ENCODE peak calls at places on chromosomes 7 and 10, in ten cellular contexts. M, V, B, F, S, C, J, H, N and A are unnamed samples.

GRCh38 chr10:113135025-113135424 is 185.0 kb downstream of the TCF7L2 start:
- DNase-seq in M (no peak), V (no peak), B (no peak), F (no peak), S (no peak), C (no peak), J (no peak), H (no peak), N (no peak), A (no peak)

GRCh38 chr10:80461208-80462183 is 7.4 kb downstream of the TSPAN14 start:
- DNase-seq in M (no peak), V (no peak), B (no peak), F (no peak), S (no peak), C (no peak), J (no peak), H (no peak), N (no peak), A (no peak)

GRCh38 chr10:18229839-18230238 is 89.6 kb downstream of the CACNB2 start:
- DNase-seq in M (no peak), V (peak), B (no peak), F (peak), S (no peak), C (no peak), J (no peak), H (no peak), N (no peak), A (peak)

GRCh38 chr10:88499569-88500470 is 83.3 kb downstream of the RNLS start:
- DNase-seq in M (no peak), V (peak), B (peak), F (no peak), S (no peak), C (no peak), J (no peak), H (no peak), N (no peak), A (peak)

GRCh38 chr7:124655990-124656389 is 109.6 kb downstream of the GPR37 start:
- DNase-seq in M (no peak), V (no peak), B (no peak), F (no peak), S (no peak), C (no peak), J (no peak), H (no peak), N (no peak), A (no peak)

GRCh38 chr10:48444266-48444665 is 137.8 kb downstream of the MAPK8 start:
- DNase-seq in M (peak), V (peak), B (no peak), F (peak), S (no peak), C (no peak), J (peak), H (no peak), N (peak), A (peak)

GRCh38 chr7:121019018-121019417 is 30.5 kb downstream of the CPED1 start:
- DNase-seq in M (no peak), V (peak), B (no peak), F (peak), S (no peak), C (no peak), J (no peak), H (no peak), N (no peak), A (no peak)

GRCh38 chr7:70739646-70740045 is 392.3 kb upstream of the GALNT17 start:
- DNase-seq in M (no peak), V (no peak), B (no peak), F (no peak), S (no peak), C (no peak), J (no peak), H (no peak), N (no peak), A (no peak)

GRCh38 chr7:985915-986741 is 3.1 kb downstream of the CYP2W1 start:
- DNase-seq in M (no peak), V (peak), B (no peak), F (peak), S (no peak), C (peak), J (no peak), H (no peak), N (no peak), A (no peak)

GRCh38 chr7:815284-816216 is 16.7 kb upstream of the SUN1 start:
- DNase-seq in M (no peak), V (peak), B (no peak), F (no peak), S (no peak), C (peak), J (peak), H (no peak), N (peak), A (peak)

GRCh38 chr10:14571866-14572507 is 202.7 kb downstream of the FAM107B start:
- DNase-seq in M (no peak), V (peak), B (peak), F (peak), S (peak), C (peak), J (peak), H (peak), N (no peak), A (peak)

GRCh38 chr10:132468651-132469050 is 68.9 kb upstream of the INPP5A start:
- DNase-seq in M (no peak), V (no peak), B (peak), F (no peak), S (no peak), C (no peak), J (no peak), H (no peak), N (no peak), A (no peak)

GRCh38 chr10:86775056-86775858 is 18.8 kb downstream of the BMPR1A start:
- DNase-seq in M (no peak), V (peak), B (no peak), F (peak), S (no peak), C (no peak), J (peak), H (no peak), N (no peak), A (no peak)

GRCh38 chr7:121187676-121188075 is 141.1 kb upstream of the WNT16 start:
- DNase-seq in M (no peak), V (no peak), B (no peak), F (no peak), S (no peak), C (no peak), J (peak), H (no peak), N (no peak), A (no peak)

GRCh38 chr10:71463111-71463510 is 66.4 kb downstream of the CDH23 start:
- DNase-seq in M (no peak), V (no peak), B (no peak), F (no peak), S (no peak), C (no peak), J (no peak), H (no peak), N (no peak), A (no peak)

GRCh38 chr10:96292971-96293909 is 11.0 kb upstream of the DNTT start:
- DNase-seq in M (no peak), V (peak), B (no peak), F (peak), S (no peak), C (peak), J (peak), H (no peak), N (peak), A (peak)

GRCh38 chr7:92749327-92749730 is 87.0 kb downstream of the CDK6 start:
- DNase-seq in M (no peak), V (no peak), B (no peak), F (no peak), S (no peak), C (no peak), J (no peak), H (no peak), N (no peak), A (no peak)

GRCh38 chr10:45421231-45422097 is 47.4 kb downstream of the ALOX5 start:
- DNase-seq in M (no peak), V (no peak), B (no peak), F (no peak), S (no peak), C (no peak), J (no peak), H (peak), N (peak), A (no peak)

GRCh38 chr10:132281915-132282666 is 25.7 kb downstream of the STK32C start:
- DNase-seq in M (no peak), V (no peak), B (peak), F (no peak), S (no peak), C (no peak), J (no peak), H (no peak), N (no peak), A (no peak)

GRCh38 chr7:130135208-130136205 is 65.2 kb downstream of the KLHDC10 start:
- DNase-seq in M (no peak), V (peak), B (no peak), F (peak), S (no peak), C (no peak), J (no peak), H (no peak), N (no peak), A (no peak)

GRCh38 chr10:32692174-32692573 is 246.2 kb downstream of the CCDC7 start:
- DNase-seq in M (no peak), V (peak), B (no peak), F (peak), S (no peak), C (no peak), J (no peak), H (no peak), N (no peak), A (peak)

GRCh38 chr7:122303971-122304603 is 463 bp downstream of the FEZF1 start:
- DNase-seq in M (no peak), V (no peak), B (peak), F (no peak), S (no peak), C (no peak), J (peak), H (no peak), N (peak), A (no peak)

GRCh38 chr10:114694735-114695134 is 36.7 kb upstream of the ABLIM1 start:
- DNase-seq in M (no peak), V (no peak), B (no peak), F (no peak), S (no peak), C (peak), J (peak), H (no peak), N (peak), A (no peak)

GRCh38 chr10:6274040-6274439 is 71.3 kb downstream of the PFKFB3 start:
- DNase-seq in M (no peak), V (no peak), B (no peak), F (no peak), S (no peak), C (no peak), J (no peak), H (no peak), N (no peak), A (no peak)

GRCh38 chr10:6114758-6115410 is 26.1 kb downstream of the RBM17 start:
- DNase-seq in M (no peak), V (peak), B (no peak), F (peak), S (no peak), C (peak), J (no peak), H (no peak), N (no peak), A (peak)

GRCh38 chr7:26372211-26372610 is 80.5 kb downstream of the SNX10 start:
- DNase-seq in M (no peak), V (no peak), B (no peak), F (no peak), S (no peak), C (no peak), J (no peak), H (no peak), N (no peak), A (no peak)

GRCh38 chr10:201328-201771 is 66.1 kb downstream of the ZMYND11 start:
- DNase-seq in M (no peak), V (peak), B (no peak), F (no peak), S (no peak), C (no peak), J (no peak), H (no peak), N (no peak), A (no peak)

GRCh38 chr7:34083440-34083839 is 178.1 kb downstream of the BMPER start:
- DNase-seq in M (no peak), V (no peak), B (no peak), F (no peak), S (no peak), C (no peak), J (no peak), H (no peak), N (no peak), A (no peak)

GRCh38 chr7:155644178-155644970 is at the start of gene RBM33:
- DNase-seq in M (peak), V (peak), B (peak), F (peak), S (peak), C (peak), J (peak), H (peak), N (peak), A (peak)

GRCh38 chr10:133096616-133097269 is 9.0 kb downstream of the ADGRA1 start:
- DNase-seq in M (no peak), V (no peak), B (no peak), F (no peak), S (no peak), C (no peak), J (no peak), H (no peak), N (no peak), A (no peak)

GRCh38 chr10:15420858-15421257 is 49.8 kb upstream of the FAM171A1 start:
- DNase-seq in M (no peak), V (no peak), B (no peak), F (no peak), S (no peak), C (no peak), J (no peak), H (no peak), N (no peak), A (no peak)

GRCh38 chr10:95295031-95295755 is 4.4 kb upstream of the PDLIM1 start:
- DNase-seq in M (no peak), V (peak), B (peak), F (peak), S (no peak), C (peak), J (peak), H (peak), N (peak), A (no peak)

GRCh38 chr7:38822556-38822955 is 86.4 kb downstream of the VPS41 start:
- DNase-seq in M (no peak), V (peak), B (no peak), F (no peak), S (no peak), C (no peak), J (no peak), H (no peak), N (no peak), A (no peak)

GRCh38 chr10:61750943-61751471 is 88.3 kb downstream of the CABCOCO1 start:
- DNase-seq in M (no peak), V (peak), B (peak), F (peak), S (peak), C (peak), J (peak), H (peak), N (peak), A (peak)

GRCh38 chr10:60430836-60431597 is 41.3 kb upstream of the ANK3 start:
- DNase-seq in M (no peak), V (peak), B (no peak), F (no peak), S (no peak), C (no peak), J (no peak), H (no peak), N (no peak), A (no peak)

GRCh38 chr7:55464422-55464821 is 99.3 kb downstream of the LANCL2 start:
- DNase-seq in M (no peak), V (no peak), B (no peak), F (peak), S (no peak), C (no peak), J (no peak), H (no peak), N (no peak), A (no peak)

GRCh38 chr7:55469271-55469681 is 103.0 kb downstream of the VOPP1 start:
- DNase-seq in M (no peak), V (no peak), B (no peak), F (no peak), S (no peak), C (no peak), J (no peak), H (peak), N (no peak), A (no peak)

GRCh38 chr7:55467047-55467593 is 102.0 kb downstream of the LANCL2 start:
- DNase-seq in M (no peak), V (no peak), B (no peak), F (no peak), S (no peak), C (no peak), J (no peak), H (no peak), N (no peak), A (no peak)

GRCh38 chr7:55469721-55470120 is 102.6 kb downstream of the VOPP1 start:
- DNase-seq in M (no peak), V (no peak), B (no peak), F (no peak), S (no peak), C (no peak), J (no peak), H (no peak), N (no peak), A (no peak)

GRCh38 chr7:55468495-55468894 is 103.4 kb downstream of the LANCL2 start:
- DNase-seq in M (no peak), V (no peak), B (no peak), F (no peak), S (no peak), C (no peak), J (no peak), H (no peak), N (no peak), A (no peak)
- H3K27ac ChIP-seq in M (no peak), V (no peak), B (no peak), F (no peak), S (no peak), C (no peak), J (no peak), H (peak), N (no peak), A (no peak)

GRCh38 chr7:28036748-28037147 is 143.8 kb downstream of the JAZF1 start:
- DNase-seq in M (no peak), V (peak), B (no peak), F (no peak), S (no peak), C (no peak), J (no peak), H (no peak), N (no peak), A (no peak)
- H3K27ac ChIP-seq in M (no peak), V (peak), B (peak), F (peak), S (peak), C (no peak), J (peak), H (no peak), N (no peak), A (peak)

DNA sequence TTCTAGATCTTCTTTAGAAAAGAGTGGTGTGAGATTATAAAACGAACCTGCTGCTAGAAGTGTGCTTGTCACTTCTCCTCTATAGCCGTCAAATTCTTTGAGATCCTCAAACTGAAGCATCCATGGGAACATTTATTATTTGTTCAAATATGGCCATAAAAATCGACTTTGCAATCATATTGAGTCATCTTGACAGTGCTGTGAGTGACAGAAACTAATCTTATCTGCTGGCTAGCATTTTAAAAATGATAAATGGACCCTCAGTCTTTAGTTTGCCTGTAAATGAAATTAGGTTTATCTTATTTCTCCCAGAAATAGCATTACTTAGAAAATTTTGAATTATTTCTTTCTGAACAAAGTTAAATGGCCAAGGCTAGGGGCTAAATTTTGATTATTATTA is 290.8 kb downstream of the EXOC4 start:
- DNase-seq in M (no peak), V (no peak), B (no peak), F (no peak), S (no peak), C (no peak), J (no peak), H (no peak), N (no peak), A (no peak)
- H3K27ac ChIP-seq in M (no peak), V (no peak), B (no peak), F (no peak), S (no peak), C (no peak), J (no peak), H (no peak), N (no peak), A (no peak)

GRCh38 chr10:104066945-104067344 is 18.7 kb downstream of the COL17A1 start:
- DNase-seq in M (no peak), V (no peak), B (no peak), F (no peak), S (no peak), C (no peak), J (no peak), H (no peak), N (peak), A (no peak)
- H3K27ac ChIP-seq in M (no peak), V (no peak), B (no peak), F (no peak), S (no peak), C (no peak), J (no peak), H (no peak), N (no peak), A (no peak)

GRCh38 chr10:3803884-3804741 is 19.1 kb upstream of the KLF6 start:
- DNase-seq in M (no peak), V (peak), B (no peak), F (no peak), S (no peak), C (no peak), J (no peak), H (no peak), N (no peak), A (no peak)

GRCh38 chr10:3802526-3803002 is 17.6 kb upstream of the KLF6 start:
- DNase-seq in M (no peak), V (no peak), B (no peak), F (no peak), S (no peak), C (no peak), J (no peak), H (no peak), N (no peak), A (no peak)

GRCh38 chr10:3803295-3803883 is 18.4 kb upstream of the KLF6 start:
- DNase-seq in M (no peak), V (peak), B (no peak), F (no peak), S (no peak), C (peak), J (peak), H (no peak), N (no peak), A (no peak)

GRCh38 chr10:3805227-3805790 is 20.3 kb upstream of the KLF6 start:
- DNase-seq in M (no peak), V (peak), B (no peak), F (peak), S (no peak), C (no peak), J (no peak), H (no peak), N (no peak), A (no peak)

DNA sequence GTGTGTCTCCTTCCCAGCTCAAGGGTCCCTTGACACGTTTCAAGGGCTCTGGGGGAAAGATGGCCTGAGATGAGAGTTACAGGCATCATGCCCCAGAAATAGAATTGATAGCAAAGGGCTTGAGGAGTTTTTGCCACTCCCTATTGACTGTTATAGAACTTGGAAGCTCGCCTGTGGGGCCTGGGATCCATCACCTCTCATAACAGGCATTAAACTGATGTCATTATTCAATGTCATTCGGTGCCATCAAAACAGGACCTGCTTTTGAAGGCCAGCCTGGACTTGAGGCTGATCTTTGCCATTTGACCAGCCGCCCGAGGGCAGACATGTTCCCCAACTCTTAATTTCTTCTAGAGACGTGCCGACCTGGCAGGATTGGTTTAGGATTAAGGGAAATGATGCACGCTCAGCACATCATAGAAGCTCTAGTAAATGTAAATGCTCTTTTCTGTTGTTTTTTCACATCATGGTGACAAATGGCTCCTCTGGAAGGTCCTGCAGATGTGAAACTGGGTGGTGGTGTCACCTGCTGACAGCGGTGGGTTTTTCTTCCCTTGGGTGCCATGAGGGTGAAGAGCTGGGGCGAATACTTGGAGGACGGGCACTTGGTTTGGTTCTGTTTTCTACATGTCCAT is 16.7 kb upstream of the KLF6 start:
- DNase-seq in M (no peak), V (no peak), B (no peak), F (no peak), S (no peak), C (no peak), J (no peak), H (no peak), N (no peak), A (no peak)
- H3K27ac ChIP-seq in M (peak), V (no peak), B (no peak), F (no peak), S (no peak), C (no peak), J (no peak), H (no peak), N (no peak), A (no peak)

GRCh38 chr10:21511931-21512330 is 13.6 kb downstream of the SKIDA1 start:
- DNase-seq in M (no peak), V (peak), B (no peak), F (no peak), S (no peak), C (no peak), J (no peak), H (no peak), N (no peak), A (no peak)
- H3K27ac ChIP-seq in M (no peak), V (no peak), B (no peak), F (no peak), S (no peak), C (no peak), J (peak), H (no peak), N (no peak), A (no peak)

GRCh38 chr10:90929179-90929578 is 8.3 kb upstream of the ANKRD1 start:
- DNase-seq in M (no peak), V (no peak), B (no peak), F (no peak), S (no peak), C (no peak), J (no peak), H (no peak), N (no peak), A (no peak)
- H3K27ac ChIP-seq in M (peak), V (no peak), B (no peak), F (peak), S (peak), C (no peak), J (peak), H (no peak), N (no peak), A (no peak)

GRCh38 chr10:109922976-109923921 is at the start of gene XPNPEP1:
- DNase-seq in M (peak), V (peak), B (peak), F (peak), S (peak), C (peak), J (peak), H (peak), N (peak), A (peak)
- H3K27ac ChIP-seq in M (peak), V (peak), B (peak), F (peak), S (peak), C (peak), J (peak), H (peak), N (peak), A (peak)

GRCh38 chr10:122173337-122173736 is 97.8 kb upstream of the BTBD16 start:
- DNase-seq in M (no peak), V (no peak), B (no peak), F (no peak), S (no peak), C (no peak), J (no peak), H (no peak), N (no peak), A (no peak)
- H3K27ac ChIP-seq in M (peak), V (no peak), B (no peak), F (no peak), S (no peak), C (no peak), J (no peak), H (no peak), N (no peak), A (no peak)